ENCODE peak calls at places on chromosomes 16 and 17, in seven cellular contexts. O is Calu3, C is omental fat pad, Q is MCF 10A, D is ascending aorta, M is uterus, N is mesothelial cell of epicardium. T is an unnamed sample.

GRCh38 chr16:85515830-85516397 is 97.2 kb upstream of the GSE1 start:
- DNase-seq in C (no peak), N (no peak), O (peak; percentile 27), M (no peak), Q (no peak), D (no peak), T (no peak)

GRCh38 chr16:84198401-84198800 is 7.4 kb downstream of the ADAD2 start:
- DNase-seq in M (no peak), C (no peak), Q (peak; percentile 67), O (no peak), N (no peak), D (no peak), T (no peak)

GRCh38 chr17:75979705-75980187 is 706 bp downstream of the TEN1 start:
- DNase-seq in Q (no peak), M (no peak), N (no peak), O (no peak), D (no peak), C (no peak), T (no peak)

GRCh38 chr17:32780721-32781120 is 96.2 kb downstream of the MYO1D start:
- DNase-seq in Q (no peak), D (no peak), M (no peak), C (no peak), N (no peak), O (no peak), T (no peak)

GRCh38 chr17:83007504-83008475 is 71.6 kb upstream of the METRNL start:
- DNase-seq in D (no peak), N (no peak), O (no peak), Q (no peak), C (no peak), M (no peak), T (no peak)

GRCh38 chr17:32876414-32877163 is at the start of gene MYO1D:
- DNase-seq in N (peak; percentile 75), O (peak; percentile 83), Q (peak; percentile 70), M (peak; percentile 52), C (peak; percentile 24), D (peak; percentile 21), T (peak; percentile 71)

GRCh38 chr17:75875940-75876189 is 2.5 kb downstream of the TRIM47 start:
- DNase-seq in D (no peak), C (no peak), O (no peak), N (no peak), Q (peak; percentile 92), M (peak; percentile 62), T (no peak)

GRCh38 chr16:89197633-89198416 is 2.5 kb downstream of the SLC22A31 start:
- DNase-seq in M (no peak), D (no peak), Q (no peak), O (no peak), N (no peak), C (no peak), T (no peak)

GRCh38 chr16:4767872-4768548 is 1.0 kb upstream of the ZNF500 start:
- DNase-seq in D (no peak), N (no peak), C (no peak), O (peak; percentile 52), M (peak; percentile 36), Q (peak; percentile 53), T (no peak)

GRCh38 chr17:36840796-36841195 is 96.5 kb upstream of the LHX1 start:
- DNase-seq in D (no peak), N (no peak), Q (no peak), O (no peak), C (no peak), M (no peak), T (no peak)

GRCh38 chr16:48137822-48138221 is 18.0 kb downstream of the ABCC12 start:
- DNase-seq in C (no peak), O (no peak), Q (no peak), D (no peak), N (no peak), M (no peak), T (no peak)

GRCh38 chr17:65576939-65577338 is 15.5 kb upstream of the AXIN2 start:
- DNase-seq in N (no peak), Q (no peak), O (no peak), D (no peak), M (no peak), C (no peak), T (no peak)

GRCh38 chr17:60110586-60110985 is 31.9 kb upstream of the HEATR6 start:
- DNase-seq in O (no peak), N (no peak), M (no peak), Q (no peak), D (no peak), C (no peak), T (no peak)

GRCh38 chr16:8907096-8907495 is 24.9 kb downstream of the LITAFD start:
- DNase-seq in N (no peak), C (no peak), D (no peak), M (no peak), O (no peak), Q (no peak), T (no peak)

GRCh38 chr17:60630352-60630751 is 30.4 kb downstream of the PPM1D start:
- DNase-seq in D (no peak), M (peak; percentile 23), N (no peak), C (no peak), Q (no peak), O (no peak), T (no peak)

GRCh38 chr17:49585422-49586027 is 9.9 kb downstream of the NXPH3 start:
- DNase-seq in C (no peak), Q (no peak), D (no peak), M (no peak), O (peak; percentile 53), N (no peak), T (no peak)

GRCh38 chr17:38970128-38970527 is 2.9 kb upstream of the FBXO47 start:
- DNase-seq in C (no peak), M (no peak), Q (peak; percentile 29), D (no peak), O (no peak), N (no peak), T (no peak)

DNA sequence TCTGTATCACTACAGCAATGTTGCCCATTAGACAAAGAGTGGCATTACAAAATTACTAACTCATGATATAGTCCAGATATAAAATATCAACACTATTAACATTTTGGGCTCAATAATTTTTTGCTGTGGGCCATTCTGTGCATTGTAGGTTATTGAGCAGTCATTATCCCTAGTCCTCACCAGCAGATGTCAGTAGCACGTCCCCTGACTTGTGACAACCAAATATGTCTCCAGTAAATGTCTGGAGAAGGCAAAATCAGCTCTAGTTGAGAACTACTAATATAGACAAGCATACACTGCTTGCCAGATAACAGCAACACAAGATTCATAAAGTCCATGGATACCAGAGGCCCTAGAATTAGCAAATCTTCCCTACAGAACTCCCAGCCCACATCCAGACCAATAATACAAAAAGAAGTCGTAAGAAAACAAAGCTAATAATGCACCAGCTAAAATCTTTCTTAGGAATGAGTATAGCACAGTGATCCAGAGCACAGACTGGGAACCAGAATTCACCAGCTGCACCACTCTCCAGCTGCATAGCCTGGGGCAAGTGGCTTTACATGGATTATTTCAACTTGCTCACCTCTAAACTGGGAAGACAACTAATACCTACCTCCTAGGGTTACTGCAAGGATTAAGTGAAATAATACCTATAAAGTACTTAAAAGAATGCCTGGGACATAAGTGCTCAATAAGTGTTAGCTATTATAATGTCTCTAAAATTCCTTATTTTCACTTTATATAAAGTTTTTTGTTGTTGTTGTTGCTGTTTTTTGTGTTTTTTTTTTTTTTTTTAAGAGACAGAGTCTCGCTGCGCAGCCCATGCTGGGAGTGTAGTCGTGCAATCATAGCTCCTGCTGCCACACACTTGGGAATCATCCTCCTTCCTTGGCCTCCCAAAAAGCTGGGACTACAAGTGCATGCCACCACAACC is 23.7 kb downstream of the HELZ start:
- DNase-seq in Q (peak; percentile 65), D (no peak), O (peak; percentile 37), N (no peak), C (no peak), M (no peak), T (peak; percentile 34)
- TF ChIP-seq CTCF in Q (peak; percentile 47), D (peak; percentile 16), O (peak; percentile 48), N (no peak), C (no peak), M (no peak), T (peak; percentile 65)

DNA sequence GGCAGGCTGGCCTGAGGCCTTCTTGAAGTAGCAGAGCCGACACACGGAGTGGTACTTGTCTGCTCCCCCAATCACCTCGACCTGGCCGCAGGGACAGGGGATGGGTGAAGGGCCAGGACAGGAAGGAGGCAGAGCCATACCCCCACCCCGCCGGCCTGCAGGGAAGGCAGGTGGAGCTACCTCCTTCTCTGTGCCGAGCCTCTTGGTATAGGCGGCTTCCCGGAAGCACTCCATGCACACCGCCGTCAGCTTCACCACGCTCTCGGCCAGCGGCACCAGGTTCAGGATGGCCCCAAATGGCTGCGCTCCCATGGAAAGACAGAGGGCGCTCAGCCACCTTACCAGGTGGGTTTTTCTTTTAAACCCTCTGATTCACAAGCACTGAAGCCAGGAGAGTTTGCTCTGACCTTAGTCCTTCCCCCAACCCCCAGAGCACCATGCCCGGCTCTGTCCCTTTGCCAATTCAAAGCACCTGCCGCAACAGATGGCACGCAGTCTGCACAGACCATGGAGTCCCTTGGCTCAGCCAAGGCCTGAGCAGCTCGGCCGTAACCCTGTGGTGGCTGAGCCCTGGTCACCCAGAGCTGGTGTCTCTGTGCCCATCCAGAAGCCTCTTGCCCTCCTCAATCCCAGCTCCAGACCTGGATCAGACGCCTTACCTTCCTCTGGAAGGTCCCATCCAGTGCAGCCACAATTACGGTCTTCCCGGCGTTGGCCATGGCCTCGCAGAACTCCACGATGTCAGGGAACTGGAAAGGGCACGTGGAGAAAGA is 6.7 kb downstream of the SYNGR2 start:
- DNase-seq in D (no peak), M (no peak), O (no peak), N (no peak), C (no peak), Q (no peak), T (no peak)
- TF ChIP-seq CTCF in D (no peak), M (no peak), O (no peak), N (no peak), C (no peak), Q (no peak), T (peak; percentile 12)

GRCh38 chr16:2966803-2967184 is 2.4 kb upstream of the PAQR4 start:
- DNase-seq in Q (no peak), M (no peak), O (peak; percentile 55), D (no peak), N (no peak), C (no peak), T (no peak)
- TF ChIP-seq CTCF in Q (no peak), M (no peak), O (no peak), D (no peak), N (no peak), C (no peak), T (no peak)

GRCh38 chr17:45720386-45720785 is 63.7 kb upstream of the CRHR1 start:
- DNase-seq in D (no peak), N (no peak), M (no peak), O (no peak), Q (no peak), C (no peak), T (no peak)

GRCh38 chr17:45719335-45720071 is 64.6 kb upstream of the CRHR1 start:
- DNase-seq in O (peak; percentile 68), D (no peak), C (no peak), Q (peak; percentile 83), M (no peak), N (no peak), T (no peak)

GRCh38 chr17:45718791-45719190 is 65.3 kb upstream of the CRHR1 start:
- DNase-seq in D (no peak), M (no peak), C (no peak), Q (no peak), O (no peak), N (no peak), T (no peak)

DNA sequence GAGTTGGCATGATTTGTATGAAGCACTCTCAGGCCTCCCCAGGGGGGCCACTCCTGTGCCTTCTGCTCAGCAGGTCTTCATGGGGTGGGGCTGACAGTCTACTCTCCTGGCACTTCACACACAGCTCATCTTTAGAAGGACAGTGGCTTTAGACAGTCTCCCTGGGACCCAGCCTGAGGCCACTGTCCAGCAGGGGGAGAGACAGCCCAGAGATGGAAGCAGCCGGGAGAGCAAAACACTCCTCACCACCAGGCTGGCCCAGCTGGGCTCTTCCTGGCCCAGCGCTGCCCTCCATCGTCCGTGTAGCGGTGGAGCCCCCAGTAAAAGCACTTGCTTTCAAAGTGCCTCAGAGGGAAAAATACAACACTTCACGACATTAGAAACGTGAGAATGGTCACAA is 62.0 kb upstream of the CRHR1 start:
- DNase-seq in Q (peak; percentile 20), N (no peak), D (no peak), O (peak; percentile 46), C (no peak), M (no peak), T (no peak)
- TF ChIP-seq CTCF in Q (no peak), N (no peak), D (no peak), O (peak; percentile 37), C (no peak), M (no peak), T (no peak)